ENCODE peak calls at places on chromosomes 12 and 14, in ten cellular contexts. W, J, K, T, Q, C, A, X, S and I are unnamed samples. For H3K4me1, the result is how much of the 10 kb centered on the place peaks cover.

GRCh38 chr12:131897276-131897675 is 2.9 kb downstream of the ULK1 start:
- DNase-seq in S (no peak), C (peak), K (no peak), J (no peak), T (no peak), A (no peak), Q (no peak), W (no peak), X (peak), I (peak)

GRCh38 chr14:22977684-22978486 is 4.5 kb downstream of the AJUBA start:
- DNase-seq in Q (peak), T (no peak), J (peak), A (no peak), W (peak), S (peak), K (peak), X (peak), C (peak), I (peak)

GRCh38 chr12:33588082-33588712 is 148.6 kb upstream of the SYT10 start:
- DNase-seq in S (peak), X (no peak), K (no peak), W (no peak), A (no peak), Q (no peak), C (no peak), J (no peak), T (no peak), I (no peak)

GRCh38 chr12:67764946-67765619 is 116.5 kb downstream of the DYRK2 start:
- DNase-seq in Q (no peak), A (no peak), T (no peak), W (no peak), C (no peak), X (no peak), S (no peak), K (no peak), J (no peak), I (no peak)

GRCh38 chr12:119061208-119061796 is 80.0 kb downstream of the SRRM4 start:
- DNase-seq in Q (peak), W (peak), S (peak), J (peak), X (no peak), T (no peak), A (peak), C (no peak), K (peak), I (no peak)

GRCh38 chr12:66879392-66879791 is 200.5 kb upstream of the GRIP1 start:
- DNase-seq in A (no peak), C (no peak), X (no peak), Q (no peak), T (no peak), W (no peak), K (no peak), S (no peak), J (no peak), I (no peak)

GRCh38 chr14:23863836-23864235 is 89.7 kb upstream of the DHRS4 start:
- DNase-seq in S (no peak), Q (no peak), K (no peak), J (no peak), X (no peak), A (no peak), C (no peak), T (no peak), W (no peak), I (no peak)

GRCh38 chr14:74475678-74476077 is 17.4 kb downstream of the NPC2 start:
- DNase-seq in X (no peak), Q (no peak), K (no peak), A (no peak), S (no peak), T (no peak), W (no peak), J (no peak), C (no peak), I (no peak)

GRCh38 chr12:1262008-1262407 is 271.0 kb downstream of the ERC1 start:
- DNase-seq in X (no peak), Q (no peak), T (no peak), J (no peak), S (no peak), C (no peak), A (no peak), W (no peak), K (no peak), I (no peak)

GRCh38 chr12:50546441-50547318 is 41.9 kb downstream of the DIP2B start:
- DNase-seq in T (no peak), C (no peak), J (no peak), X (no peak), Q (no peak), K (no peak), S (no peak), A (no peak), W (no peak), I (no peak)

GRCh38 chr12:45975506-45975905 is 14.9 kb downstream of the SCAF11 start:
- DNase-seq in A (no peak), J (no peak), S (no peak), W (no peak), T (no peak), X (no peak), C (no peak), K (no peak), Q (no peak), I (no peak)

GRCh38 chr12:26791328-26791791 is 41.6 kb downstream of the ITPR2 start:
- DNase-seq in S (no peak), C (no peak), X (no peak), W (no peak), K (no peak), Q (no peak), J (no peak), T (no peak), A (no peak), I (no peak)

GRCh38 chr14:34465069-34465859 is 3.2 kb upstream of the SPTSSA start:
- DNase-seq in C (no peak), T (no peak), K (no peak), S (no peak), J (no peak), Q (no peak), X (no peak), W (no peak), A (no peak), I (no peak)

DNA sequence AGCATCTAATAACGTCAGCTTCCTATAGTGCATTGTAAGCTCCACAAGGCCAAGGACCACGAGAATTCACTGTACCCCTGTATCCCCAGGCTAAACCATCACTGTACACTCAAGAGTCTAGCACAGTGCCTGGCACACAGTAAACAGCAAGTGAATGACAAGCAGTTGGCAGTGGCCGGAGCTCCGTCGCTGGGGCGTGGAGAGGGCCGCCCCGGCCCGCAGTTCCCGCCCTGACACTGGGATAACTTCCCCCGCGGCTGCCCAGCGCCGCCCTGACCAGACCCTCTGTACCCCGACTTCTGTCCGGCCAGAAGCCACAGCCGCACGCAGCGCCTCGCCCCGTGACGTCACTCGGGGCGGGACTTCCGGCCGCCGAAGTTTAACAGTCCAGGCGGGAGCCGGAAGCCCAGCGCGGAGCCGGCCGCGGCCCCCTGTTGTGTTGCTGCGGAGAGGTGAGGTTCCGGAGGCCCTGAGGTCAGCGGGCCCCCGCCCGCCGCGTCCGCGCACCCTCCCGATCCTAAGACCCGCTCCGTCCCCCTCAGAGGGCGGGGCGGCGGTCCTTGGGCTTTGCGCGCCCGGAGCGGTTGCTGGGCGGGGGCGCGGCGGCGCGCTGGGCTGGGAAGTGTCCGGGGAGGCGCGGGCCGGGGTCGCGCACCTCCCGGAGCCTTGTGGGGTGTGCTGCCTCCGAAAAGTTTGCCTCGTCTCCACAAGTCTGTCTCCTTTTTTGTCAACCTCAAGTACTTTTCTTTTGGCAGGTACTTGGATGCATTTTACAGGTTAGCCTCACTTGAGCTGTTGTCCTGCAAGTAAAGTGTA is at the start of gene NEDD1:
- DNase-seq in T (peak), Q (peak), K (peak), X (peak), A (peak), S (peak), J (peak), C (peak), W (peak), I (peak)
- TF ChIP-seq POLR2A in T (peak), Q (peak), K (no peak), X (peak), A (no peak), S (no peak), J (peak), C (peak), W (peak), I (peak)

DNA sequence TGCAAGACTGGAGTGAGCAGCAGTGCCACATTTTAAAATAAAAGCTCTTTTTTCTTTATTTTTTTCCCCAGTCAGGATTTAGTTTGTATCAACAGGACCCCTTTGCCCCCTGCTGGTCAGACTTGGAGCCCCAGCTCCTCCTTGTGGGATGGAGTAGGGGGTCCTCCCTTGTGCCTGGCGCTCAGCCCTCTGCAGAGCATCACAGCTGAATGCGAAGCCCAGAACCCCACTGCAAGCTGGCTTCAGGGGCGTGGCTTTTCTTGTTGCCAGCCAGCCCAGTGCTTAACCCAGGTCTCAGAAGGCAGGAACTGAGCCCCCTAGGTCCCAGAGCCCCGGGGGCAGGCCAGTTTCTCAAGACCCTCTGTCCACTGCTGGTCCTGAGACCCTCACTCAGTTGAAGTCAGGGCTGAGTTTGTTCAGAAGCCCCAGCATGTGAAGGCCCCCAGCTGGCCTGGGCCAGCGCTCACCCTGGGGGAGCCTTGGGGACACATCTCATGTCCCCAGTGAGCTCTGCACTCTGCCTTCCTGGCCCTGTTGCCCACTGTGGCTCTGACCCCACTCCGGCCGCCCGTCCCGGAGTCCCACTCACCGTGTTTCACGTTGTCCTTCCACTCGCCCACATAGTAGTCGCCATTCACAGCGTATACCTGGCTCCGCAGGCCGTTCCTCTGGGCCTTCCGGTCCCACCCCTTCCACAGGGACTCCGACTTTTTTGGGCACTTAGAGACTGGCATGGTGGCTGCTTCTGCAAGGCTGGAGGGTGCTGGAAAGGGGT is 517 bp downstream of the MORN3 start:
- DNase-seq in W (no peak), X (no peak), S (no peak), J (no peak), C (no peak), Q (peak), K (peak), T (no peak), A (no peak), I (no peak)
- H3K4me1 ChIP-seq in W (under half), X (under half), S (under half), J (under half), C (under half), Q (under half), K (under half), T (under half), A (under half), I (under half)

GRCh38 chr12:7016958-7017571 is 1.2 kb downstream of the LPCAT3 start:
- DNase-seq in T (no peak), W (no peak), X (no peak), A (no peak), J (no peak), Q (no peak), S (no peak), K (no peak), C (no peak), I (no peak)

GRCh38 chr12:7012024-7012607 is 6.2 kb downstream of the LPCAT3 start:
- DNase-seq in A (no peak), C (no peak), Q (no peak), J (no peak), X (no peak), T (no peak), S (no peak), K (no peak), W (no peak), I (no peak)

GRCh38 chr12:7009512-7009911 is 8.8 kb downstream of the LPCAT3 start:
- DNase-seq in S (no peak), J (no peak), Q (no peak), T (no peak), W (no peak), K (no peak), X (no peak), A (no peak), C (no peak), I (no peak)

GRCh38 chr12:7015555-7016370 is 2.5 kb downstream of the LPCAT3 start:
- DNase-seq in X (no peak), C (no peak), W (no peak), Q (no peak), K (no peak), J (no peak), A (no peak), S (no peak), T (no peak), I (no peak)

GRCh38 chr12:7013101-7013500 is 5.2 kb downstream of the LPCAT3 start:
- DNase-seq in J (no peak), W (no peak), K (no peak), X (no peak), C (no peak), S (no peak), A (no peak), Q (no peak), T (no peak), I (no peak)
- H3K4me3 ChIP-seq in J (no peak), W (no peak), K (no peak), X (no peak), C (no peak), S (no peak), A (no peak), Q (no peak), T (no peak), I (no peak)

GRCh38 chr12:68815232-68815927 is 7.4 kb downstream of the MDM2 start:
- DNase-seq in K (no peak), S (no peak), J (no peak), C (no peak), A (no peak), T (no peak), W (no peak), X (no peak), Q (no peak), I (no peak)

GRCh38 chr12:68813242-68813593 is 5.2 kb downstream of the MDM2 start:
- DNase-seq in A (no peak), W (no peak), C (no peak), K (no peak), T (no peak), Q (no peak), J (no peak), S (no peak), X (no peak), I (no peak)

GRCh38 chr12:68812553-68813241 is 4.7 kb downstream of the MDM2 start:
- DNase-seq in J (no peak), X (no peak), T (no peak), W (no peak), A (no peak), Q (no peak), K (no peak), S (no peak), C (no peak), I (no peak)

GRCh38 chr12:68814490-68815231 is 6.7 kb downstream of the MDM2 start:
- DNase-seq in A (no peak), S (no peak), T (no peak), C (no peak), Q (no peak), K (no peak), X (no peak), J (no peak), W (no peak), I (no peak)

DNA sequence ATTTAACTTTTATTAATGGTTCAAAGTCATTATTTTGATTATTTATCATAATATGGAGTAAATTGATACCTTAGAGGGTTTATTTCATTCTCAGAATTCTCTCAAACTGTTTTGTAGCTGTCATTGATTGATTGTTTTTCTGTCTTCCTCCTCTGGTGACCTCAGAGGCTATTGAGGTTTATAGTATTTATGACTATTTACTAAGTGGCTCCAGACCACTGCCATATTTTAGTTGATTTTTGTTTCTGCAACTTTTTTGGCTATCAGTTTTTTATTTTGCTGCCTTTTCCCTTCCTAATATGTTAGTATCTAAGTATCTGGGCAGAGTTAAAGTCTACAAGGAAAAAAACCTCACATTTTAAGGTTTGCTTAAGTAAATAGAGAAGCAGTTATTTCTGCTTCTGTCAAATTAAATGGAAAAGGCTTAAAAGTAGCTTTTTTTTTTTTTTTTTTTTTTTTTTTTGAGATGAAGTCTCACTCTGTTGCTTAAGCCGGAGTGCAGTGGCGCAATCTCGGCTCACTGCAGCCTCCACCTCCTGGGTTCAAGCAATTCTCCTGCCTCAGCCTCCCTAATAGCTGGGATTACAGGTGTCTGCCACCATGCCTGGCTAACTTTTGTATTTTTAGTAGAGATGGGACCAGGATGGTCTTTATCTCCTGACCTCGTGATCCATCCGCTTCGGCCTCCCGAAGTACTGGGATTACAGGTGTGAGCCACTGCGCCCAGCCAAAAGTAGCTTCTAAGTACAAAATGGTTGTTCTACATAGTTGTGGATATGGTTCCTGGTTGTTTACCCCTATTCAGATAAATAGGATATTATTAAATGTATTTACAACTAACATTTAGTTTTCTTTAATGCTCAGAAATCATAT is 8.2 kb downstream of the MDM2 start:
- DNase-seq in A (no peak), W (no peak), K (no peak), T (no peak), J (no peak), X (no peak), Q (no peak), C (no peak), S (no peak), I (no peak)
- TF ChIP-seq POLR2A in A (no peak), W (no peak), K (no peak), T (no peak), J (no peak), X (no peak), Q (no peak), C (no peak), S (no peak), I (no peak)

DNA sequence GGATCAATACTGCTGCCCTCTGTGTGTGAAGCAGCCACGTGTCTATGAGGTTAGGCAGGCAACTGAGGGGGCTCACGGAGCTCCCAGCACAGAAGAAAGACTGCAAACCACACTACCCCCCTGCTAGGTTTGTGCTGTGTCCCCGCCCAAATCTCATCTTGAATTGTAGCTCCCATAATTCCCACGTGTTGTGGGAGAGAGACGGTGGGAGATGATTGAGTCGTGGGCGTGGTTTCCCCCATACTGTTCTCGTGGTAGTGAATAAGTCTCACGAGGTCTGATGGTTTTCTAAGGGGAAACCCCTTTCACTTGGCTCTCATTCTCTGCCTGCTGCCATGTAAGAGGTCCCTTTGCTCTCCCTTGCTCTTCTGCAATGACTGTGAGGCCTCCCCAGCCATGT is 68.6 kb downstream of the ACTN1 start:
- DNase-seq in X (no peak), T (no peak), Q (no peak), S (no peak), K (no peak), W (no peak), C (no peak), A (no peak), J (no peak), I (no peak)
- H3K4me1 ChIP-seq in X (under half), T (under half), Q (under half), S (under half), K (under half), W (under half), C (under half), A (under half), J (under half), I (under half)

GRCh38 chr14:90630407-90630806 is 185.8 kb downstream of the TTC7B start:
- DNase-seq in A (no peak), X (no peak), K (no peak), W (no peak), J (no peak), C (no peak), Q (no peak), T (no peak), S (peak), I (no peak)
- H3K4me3 ChIP-seq in A (no peak), X (no peak), K (no peak), W (no peak), J (no peak), C (no peak), Q (no peak), T (no peak), S (no peak), I (no peak)